ENCODE peak calls at places on chromosomes 6 and 20, in seven cellular contexts. I, S, J, O, W, E and N are unnamed samples.

GRCh38 chr20:5945963-5946362 is 4.4 kb downstream of the TRMT6 start:
- DNase-seq in O (no peak), J (peak; percentile 51), E (no peak), I (peak; percentile 79), W (no peak), S (no peak), N (no peak)

GRCh38 chr6:81233990-81234389 is 518.5 kb downstream of the TENT5A start:
- DNase-seq in O (no peak), I (no peak), J (no peak), W (no peak), S (no peak), E (no peak), N (peak; percentile 68)

GRCh38 chr6:163568275-163568674 is 153.8 kb downstream of the QKI start:
- DNase-seq in S (no peak), E (no peak), W (no peak), I (no peak), J (no peak), O (no peak), N (no peak)

GRCh38 chr20:59939879-59940128 is 301 bp downstream of the PPP1R3D start:
- DNase-seq in I (peak; percentile 59), W (no peak), O (peak; percentile 81), E (no peak), J (no peak), S (no peak), N (peak; percentile 17)

GRCh38 chr20:31543966-31544598 is 29.8 kb downstream of the HM13 start:
- DNase-seq in S (no peak), J (no peak), E (no peak), W (no peak), O (no peak), I (peak; percentile 97), N (peak; percentile 29)

GRCh38 chr6:110529907-110530306 is 53.5 kb upstream of the SLC22A16 start:
- DNase-seq in O (no peak), I (peak; percentile 47), E (no peak), J (no peak), S (no peak), W (no peak), N (no peak)

GRCh38 chr6:166940643-166941068 is 15.7 kb downstream of the RNASET2 start:
- DNase-seq in W (peak; percentile 36), J (no peak), E (no peak), I (peak; percentile 54), S (peak; percentile 65), O (no peak), N (no peak)

GRCh38 chr6:30163090-30163917 is at the start of gene TRIM15:
- DNase-seq in I (peak; percentile 18), S (peak; percentile 73), E (no peak), O (no peak), J (peak; percentile 24), W (no peak), N (no peak)

GRCh38 chr6:46269447-46270229 is 98.9 kb upstream of the ENPP5 start:
- DNase-seq in W (peak; percentile 63), S (no peak), O (no peak), J (peak; percentile 49), I (no peak), E (no peak), N (no peak)

GRCh38 chr6:119262612-119263011 is 86.9 kb downstream of the MAN1A1 start:
- DNase-seq in S (no peak), J (no peak), E (no peak), O (no peak), W (no peak), I (no peak), N (no peak)

GRCh38 chr6:137867685-137868509 is 838 bp downstream of the TNFAIP3 start:
- DNase-seq in J (peak; percentile 87), E (peak; percentile 27), S (no peak), W (no peak), I (peak; percentile 53), O (no peak), N (no peak)

GRCh38 chr6:3162067-3162497 is 4.7 kb upstream of the TUBB2A start:
- DNase-seq in E (no peak), W (no peak), I (peak; percentile 82), J (no peak), S (no peak), O (no peak), N (no peak)

GRCh38 chr6:53043626-53044025 is 21.6 kb upstream of the FBXO9 start:
- DNase-seq in E (no peak), I (peak; percentile 45), O (no peak), W (no peak), J (no peak), S (no peak), N (no peak)

GRCh38 chr6:56766806-56767178 is 124.1 kb upstream of the DST start:
- DNase-seq in O (no peak), W (no peak), S (no peak), E (no peak), I (peak; percentile 76), J (peak; percentile 13), N (no peak)

DNA sequence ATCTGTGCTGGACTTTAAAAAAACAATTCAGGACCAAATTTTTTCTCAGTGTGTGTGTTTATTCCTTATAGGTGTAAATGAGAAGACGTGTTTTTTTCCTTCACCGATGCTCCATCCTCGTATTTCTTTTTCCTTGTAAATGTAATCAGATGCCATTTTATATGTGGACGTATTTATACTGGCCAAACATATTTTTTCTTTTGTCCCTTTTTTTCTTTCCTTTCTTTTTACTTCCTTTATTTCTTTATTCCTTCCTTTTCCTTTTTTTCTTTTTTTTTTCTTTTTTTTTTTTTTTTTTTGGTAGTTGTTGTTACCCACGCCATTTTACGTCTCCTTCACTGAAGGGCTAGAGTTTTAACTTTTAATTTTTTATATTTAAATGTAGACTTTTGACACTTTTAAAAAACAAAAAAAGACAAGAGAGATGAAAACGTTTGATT is 3.7 kb downstream of the SOX4 start:
- DNase-seq in O (no peak), J (no peak), W (no peak), E (no peak), S (no peak), I (no peak), N (no peak)
- H3K36me3 ChIP-seq in O (no peaks in the 10 kb centered on the region), J (peaks cover 43% of the 10 kb centered on the region), W (no peaks in the 10 kb centered on the region), E (no peaks in the 10 kb centered on the region), S (no peaks in the 10 kb centered on the region), I (no peaks in the 10 kb centered on the region), N (peaks cover 57% of the 10 kb centered on the region)

GRCh38 chr20:48383252-48383651 is 444.5 kb downstream of the PREX1 start:
- DNase-seq in I (no peak), O (no peak), S (no peak), E (no peak), J (no peak), W (no peak), N (no peak)

GRCh38 chr20:48381353-48382120 is 446.3 kb downstream of the PREX1 start:
- DNase-seq in E (no peak), J (peak; percentile 67), W (no peak), O (no peak), I (no peak), S (no peak), N (no peak)

GRCh38 chr20:48380661-48381060 is 447.1 kb downstream of the PREX1 start:
- DNase-seq in I (no peak), W (no peak), J (no peak), O (no peak), S (no peak), E (no peak), N (no peak)

GRCh38 chr20:48384147-48384818 is 443.5 kb downstream of the PREX1 start:
- DNase-seq in W (no peak), I (peak; percentile 10), S (peak; percentile 24), O (no peak), J (peak; percentile 37), E (no peak), N (peak; percentile 52)

DNA sequence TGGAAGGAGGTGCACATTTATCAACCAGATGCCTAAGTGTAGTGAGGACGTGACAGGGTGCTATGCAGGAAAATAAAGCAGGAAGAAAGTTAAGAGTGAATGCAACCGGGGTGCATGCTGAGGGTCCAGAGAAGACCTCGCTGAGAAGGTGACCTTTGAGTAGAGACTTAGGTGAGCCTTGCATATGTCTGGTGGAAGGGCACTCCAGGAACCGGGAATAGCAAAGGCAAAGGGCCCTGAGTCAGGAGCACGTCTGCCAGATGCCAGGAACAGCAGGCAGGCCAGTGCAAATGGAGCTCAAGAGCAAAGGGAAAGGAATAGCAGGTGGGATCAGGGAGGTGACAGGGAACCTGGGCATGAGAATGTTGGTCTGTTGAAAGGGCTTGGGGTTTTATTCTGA is 445.5 kb downstream of the PREX1 start:
- DNase-seq in I (no peak), O (no peak), W (no peak), E (no peak), J (no peak), S (no peak), N (no peak)
- H3K36me3 ChIP-seq in I (no peaks in the 10 kb centered on the region), O (no peaks in the 10 kb centered on the region), W (no peaks in the 10 kb centered on the region), E (no peaks in the 10 kb centered on the region), J (no peaks in the 10 kb centered on the region), S (no peaks in the 10 kb centered on the region), N (no peaks in the 10 kb centered on the region)

GRCh38 chr6:161088676-161089328 is 97.2 kb downstream of the MAP3K4 start:
- DNase-seq in I (peak; percentile 31), W (no peak), J (peak; percentile 53), O (no peak), E (peak; percentile 51), S (no peak), N (no peak)
- H3K36me3 ChIP-seq in I (peaks cover 60% of the 10 kb centered on the region), W (peaks cover 87% of the 10 kb centered on the region), J (peaks cover 57% of the 10 kb centered on the region), O (peaks cover 8% of the 10 kb centered on the region), E (peaks cover 59% of the 10 kb centered on the region), S (peaks cover 42% of the 10 kb centered on the region), N (peaks cover 45% of the 10 kb centered on the region)

DNA sequence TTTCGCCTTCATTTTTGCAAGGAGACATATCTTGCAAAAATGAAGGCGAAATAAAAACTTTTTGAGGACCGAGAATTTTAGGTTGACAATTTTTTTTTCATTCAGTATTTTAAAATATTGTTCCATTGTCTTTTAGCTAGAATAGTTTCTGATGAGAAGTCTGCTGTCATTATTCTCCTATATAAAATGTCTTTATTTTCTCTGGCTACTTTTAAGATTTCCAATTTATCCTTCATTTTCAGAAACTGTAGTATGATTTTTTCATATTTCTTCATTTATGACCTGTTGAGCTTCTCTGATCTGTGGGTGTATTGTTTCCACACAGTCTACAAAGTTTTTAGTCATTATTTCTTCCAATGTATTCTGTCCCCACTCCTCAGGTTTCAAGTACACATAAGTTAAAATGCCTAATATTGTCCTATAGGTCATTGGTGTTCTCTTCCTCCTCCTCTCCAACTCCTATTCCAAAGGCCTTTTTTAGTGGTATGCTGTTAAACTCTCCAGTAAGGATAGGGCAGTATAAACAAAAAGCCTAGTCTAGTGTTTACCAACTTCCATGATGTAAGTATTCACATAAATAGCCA is 15.7 kb downstream of the AHI1 start:
- DNase-seq in J (no peak), I (peak; percentile 76), O (no peak), S (no peak), E (no peak), W (no peak), N (no peak)
- H3K36me3 ChIP-seq in J (peaks cover 56% of the 10 kb centered on the region), I (peaks cover 59% of the 10 kb centered on the region), O (peaks cover 7% of the 10 kb centered on the region), S (peaks cover 41% of the 10 kb centered on the region), E (peaks cover 3% of the 10 kb centered on the region), W (peaks cover 37% of the 10 kb centered on the region), N (peaks cover 30% of the 10 kb centered on the region)

GRCh38 chr20:17648782-17649730 is 33.0 kb downstream of the RRBP1 start:
- DNase-seq in J (no peak), S (no peak), E (peak; percentile 16), W (no peak), O (peak; percentile 72), I (no peak), N (no peak)
- H3K36me3 ChIP-seq in J (no peaks in the 10 kb centered on the region), S (peaks cover 4% of the 10 kb centered on the region), E (no peaks in the 10 kb centered on the region), W (no peaks in the 10 kb centered on the region), O (no peaks in the 10 kb centered on the region), I (no peaks in the 10 kb centered on the region), N (no peaks in the 10 kb centered on the region)

DNA sequence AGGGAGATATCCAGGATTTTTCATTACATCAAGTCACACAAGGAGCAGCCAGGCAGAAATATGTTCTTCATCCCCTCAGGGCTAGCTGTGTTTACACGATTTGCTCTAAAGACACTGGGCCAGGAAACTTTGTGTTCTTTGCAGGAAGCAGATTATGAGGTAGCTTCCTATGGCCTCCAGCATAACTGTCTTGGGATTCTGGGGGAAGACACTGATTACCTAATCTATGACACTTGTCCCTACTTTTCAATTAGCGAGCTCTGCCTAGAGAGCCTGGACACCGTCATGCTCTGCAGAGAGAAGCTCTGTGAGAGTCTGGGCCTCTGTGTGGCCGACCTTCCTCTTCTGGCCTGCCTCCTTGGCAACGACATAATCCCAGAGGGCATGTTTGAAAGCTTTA is 11.2 kb downstream of the FAM120B start:
- DNase-seq in O (no peak), I (no peak), S (no peak), W (no peak), E (no peak), J (no peak), N (no peak)
- H3K36me3 ChIP-seq in O (peaks cover 2% of the 10 kb centered on the region), I (peaks cover 24% of the 10 kb centered on the region), S (peaks cover 9% of the 10 kb centered on the region), W (peaks cover 20% of the 10 kb centered on the region), E (no peaks in the 10 kb centered on the region), J (peaks cover 24% of the 10 kb centered on the region), N (peaks cover 14% of the 10 kb centered on the region)